ENCODE peak calls at places on chromosomes 4 and X, in five cellular contexts. X, A, D, T and Q are unnamed samples. For H3K4me1, the result is how much of the 10 kb centered on the place peaks cover.

GRCh38 chrX:111581086-111581485 is 69.6 kb downstream of the SERTM2 start:
- DNase-seq in X (no peak), A (no peak), D (no peak), T (no peak), Q (no peak)

GRCh38 chr4:3780347-3781171 is 14.4 kb downstream of the ADRA2C start:
- DNase-seq in X (no peak), A (no peak), D (no peak), T (no peak), Q (no peak)

GRCh38 chrX:129925305-129926092 is 19.5 kb downstream of the UTP14A start:
- DNase-seq in X (peak), A (peak), D (no peak), T (peak), Q (peak)

GRCh38 chr4:97911236-97911906 is 231.9 kb downstream of the STPG2 start:
- DNase-seq in X (no peak), A (peak), D (peak), T (no peak), Q (no peak)

GRCh38 chr4:42570221-42570620 is 86.7 kb downstream of the ATP8A1 start:
- DNase-seq in X (no peak), A (peak), D (no peak), T (no peak), Q (peak)

GRCh38 chr4:1039493-1040343 is 28.3 kb downstream of the FGFRL1 start:
- DNase-seq in X (peak), A (no peak), D (no peak), T (no peak), Q (no peak)

GRCh38 chrX:68997461-68997860 is 167.8 kb downstream of the PJA1 start:
- DNase-seq in X (no peak), A (no peak), D (no peak), T (peak), Q (no peak)

GRCh38 chr4:67035986-67036385 is 509.3 kb downstream of the CENPC start:
- DNase-seq in X (no peak), A (no peak), D (no peak), T (no peak), Q (no peak)

GRCh38 chrX:44908198-44908597 is 35.2 kb downstream of the KDM6A start:
- DNase-seq in X (no peak), A (no peak), D (no peak), T (no peak), Q (no peak)

GRCh38 chr4:119212964-119213606 is 572 bp downstream of the USP53 start:
- DNase-seq in X (peak), A (peak), D (peak), T (peak), Q (peak)

GRCh38 chrX:141405878-141406492 is 163.7 kb upstream of the SPANXC start:
- DNase-seq in X (no peak), A (no peak), D (no peak), T (no peak), Q (no peak)

GRCh38 chr4:148239406-148239805 is 202.8 kb downstream of the NR3C2 start:
- DNase-seq in X (no peak), A (no peak), D (no peak), T (no peak), Q (no peak)

GRCh38 chr4:70802923-70803605 is 36.6 kb downstream of the GRSF1 start:
- DNase-seq in X (no peak), A (no peak), D (no peak), T (no peak), Q (no peak)

GRCh38 chr4:1494416-1495315 is 88.4 kb upstream of the NKX1-1 start:
- DNase-seq in X (peak), A (no peak), D (peak), T (no peak), Q (peak)

GRCh38 chrX:25154168-25154567 is 138.4 kb upstream of the ARX start:
- DNase-seq in X (no peak), A (no peak), D (no peak), T (no peak), Q (no peak)

GRCh38 chr4:71445819-71446218 is 107.0 kb downstream of the SLC4A4 start:
- DNase-seq in X (no peak), A (no peak), D (no peak), T (no peak), Q (no peak)

GRCh38 chrX:6159468-6159867 is 69.2 kb downstream of the NLGN4X start:
- DNase-seq in X (no peak), A (no peak), D (no peak), T (no peak), Q (no peak)

GRCh38 chrX:116009871-116010710 is 160.5 kb upstream of the AGTR2 start:
- DNase-seq in X (no peak), A (peak), D (no peak), T (no peak), Q (peak)

DNA sequence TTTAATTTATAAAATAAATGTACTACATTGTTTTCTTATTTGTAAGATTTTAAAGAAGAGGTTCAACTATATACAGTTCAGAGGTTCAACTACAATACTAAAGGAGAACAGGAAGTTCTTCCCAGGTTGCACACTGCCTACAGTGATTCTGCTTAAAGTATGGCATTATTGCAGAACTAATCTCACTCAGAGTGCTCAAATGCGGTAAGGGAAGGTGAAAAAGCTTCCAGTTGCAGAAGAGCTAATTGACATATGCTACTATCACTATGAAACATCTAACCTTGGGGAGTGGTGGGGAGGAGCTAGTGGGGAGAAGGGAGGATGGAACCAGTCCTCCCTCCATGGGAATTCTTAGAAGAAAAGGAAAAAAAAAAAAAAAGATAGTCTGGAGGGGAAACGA is 32.1 kb upstream of the MMAA start:
- DNase-seq in X (no peak), A (no peak), D (no peak), T (no peak), Q (no peak)
- H3K4me1 ChIP-seq in X (under half), A (under half), D (under half), T (under half), Q (under half)

GRCh38 chr4:113677333-113677732 is 84.2 kb downstream of the CAMK2D start:
- DNase-seq in X (no peak), A (no peak), D (no peak), T (no peak), Q (no peak)
- H3K4me1 ChIP-seq in X (under half), A (under half), D (under half), T (under half), Q (under half)

GRCh38 chr4:168737441-168738176 is 240.8 kb downstream of the PALLD start:
- DNase-seq in X (no peak), A (no peak), D (no peak), T (no peak), Q (no peak)

GRCh38 chr4:168732714-168733113 is 235.9 kb downstream of the PALLD start:
- DNase-seq in X (no peak), A (no peak), D (no peak), T (no peak), Q (no peak)

GRCh38 chr4:168735735-168736134 is 238.9 kb downstream of the PALLD start:
- DNase-seq in X (no peak), A (peak), D (no peak), T (no peak), Q (no peak)

GRCh38 chr4:168736831-168737230 is 240.0 kb downstream of the PALLD start:
- DNase-seq in X (no peak), A (no peak), D (no peak), T (no peak), Q (no peak)

DNA sequence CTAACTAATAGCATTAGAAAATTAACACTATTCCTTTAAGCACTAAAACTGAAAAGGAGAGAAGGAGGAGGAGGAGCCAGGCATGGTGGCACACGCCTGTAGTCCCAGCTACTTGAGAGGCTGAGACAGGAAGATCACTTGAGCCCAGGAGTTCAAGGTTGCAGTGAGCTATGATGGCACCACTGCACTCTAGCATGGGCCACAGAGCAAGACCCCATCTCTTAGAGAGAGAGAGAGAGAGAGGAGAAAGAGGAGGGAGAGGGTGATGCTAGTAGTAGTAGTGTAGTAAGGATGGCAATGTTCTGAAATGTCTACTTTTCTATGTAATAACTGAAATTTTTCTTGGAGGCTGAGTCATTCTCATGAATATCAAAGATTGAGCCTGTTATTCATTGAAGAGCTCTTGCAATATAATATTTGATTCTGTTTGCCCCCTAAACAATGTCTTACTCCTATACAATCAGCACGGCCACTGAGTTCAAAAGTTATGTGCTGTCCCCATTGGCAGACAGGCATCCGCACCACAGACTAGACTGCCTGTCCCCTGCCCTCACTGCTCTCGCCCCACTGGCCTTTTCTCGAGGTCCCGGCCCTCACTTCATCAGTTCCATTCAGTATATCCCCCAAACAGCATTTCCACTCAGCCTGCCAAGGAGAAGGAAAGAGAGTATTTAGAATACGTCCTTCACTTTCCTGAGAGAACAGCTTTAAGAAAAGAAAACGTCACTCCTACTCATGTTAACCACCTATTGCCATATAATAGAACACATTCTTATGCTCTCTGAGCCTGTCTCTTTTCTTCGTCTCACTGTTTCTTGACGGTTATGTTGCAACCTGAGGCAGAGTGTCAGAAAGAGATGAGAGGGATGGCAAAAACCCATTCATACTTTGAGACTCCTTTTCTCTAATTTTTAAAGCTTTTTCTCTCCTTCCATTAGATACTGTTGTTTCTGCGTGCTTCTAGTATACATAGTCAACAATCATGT is 238.1 kb downstream of the PALLD start:
- DNase-seq in X (no peak), A (no peak), D (no peak), T (no peak), Q (no peak)
- H3K4me1 ChIP-seq in X (under half), A (under half), D (under half), T (under half), Q (under half)

GRCh38 chrX:23031600-23031999 is 31.8 kb downstream of the DDX53 start:
- DNase-seq in X (no peak), A (no peak), D (no peak), T (no peak), Q (no peak)

GRCh38 chrX:23035493-23035892 is 35.7 kb downstream of the DDX53 start:
- DNase-seq in X (no peak), A (peak), D (no peak), T (no peak), Q (no peak)
- H3K4me1 ChIP-seq in X (under half), A (under half), D (under half), T (under half), Q (under half)